ENCODE peak calls at places on chromosomes 12 and 14, in four cellular contexts. Z is lung; H is effector memory CD4-positive, alpha-beta T cell; I is right lobe of liver. R is an unnamed sample.

GRCh38 chr12:93667672-93668071 is 9.5 kb upstream of the CRADD start:
- DNase-seq in Z (no peak), H (no peak), I (no peak), R (no peak)

GRCh38 chr14:74493343-74494261 is at the start of gene ISCA2:
- DNase-seq in Z (peak), H (peak), I (peak), R (peak)

GRCh38 chr14:70885343-70886014 is 21.8 kb upstream of the PCNX1 start:
- DNase-seq in Z (no peak), H (no peak), I (no peak), R (no peak)

GRCh38 chr12:109252799-109253198 is 56.3 kb downstream of the FOXN4 start:
- DNase-seq in Z (no peak), H (no peak), I (no peak), R (no peak)

GRCh38 chr14:21098134-21098891 is at the start of gene ZNF219:
- DNase-seq in Z (peak), H (peak), I (peak), R (no peak)

GRCh38 chr14:75279739-75280447 is 1.3 kb downstream of the FOS start:
- DNase-seq in Z (no peak), H (peak), I (no peak), R (peak)

GRCh38 chr14:81406863-81407262 is 6.7 kb upstream of the STON2 start:
- DNase-seq in Z (no peak), H (no peak), I (peak), R (no peak)

GRCh38 chr12:64522807-64523206 is 70.9 kb downstream of the TBK1 start:
- DNase-seq in Z (no peak), H (no peak), I (no peak), R (no peak)

GRCh38 chr14:61355892-61356325 is 34.5 kb downstream of the PRKCH start:
- DNase-seq in Z (peak), H (no peak), I (peak), R (peak)

DNA sequence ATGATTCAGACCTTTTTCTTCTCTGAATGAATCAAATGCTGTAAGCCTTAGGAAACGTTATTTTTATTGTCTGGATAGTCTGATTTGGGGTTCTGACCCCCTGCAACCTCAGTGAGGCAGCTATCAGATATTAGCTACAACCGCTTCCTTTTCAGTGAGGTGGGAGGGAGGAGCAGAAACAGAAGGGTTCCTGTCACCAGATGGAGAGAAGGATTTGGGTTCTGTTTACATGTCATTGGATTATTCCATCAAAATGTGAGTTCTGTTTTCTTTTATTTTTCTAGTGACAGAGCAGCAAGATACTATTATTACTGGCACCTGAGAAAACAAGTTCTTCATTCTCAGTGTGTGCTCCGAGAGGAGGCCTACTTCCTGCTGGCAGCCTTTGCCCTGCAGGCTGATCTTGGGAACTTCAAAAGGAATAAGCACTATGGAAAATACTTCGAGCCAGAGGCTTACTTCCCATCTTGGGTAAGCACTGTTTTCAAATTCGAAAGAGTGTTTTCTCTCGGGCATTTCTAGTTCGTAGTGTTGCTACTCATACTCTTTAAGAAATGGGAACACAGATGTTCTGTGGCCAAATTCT is 52.8 kb downstream of the FRMD6 start:
- DNase-seq in Z (no peak), H (no peak), I (no peak), R (no peak)
- H3K27ac ChIP-seq in Z (no peak), H (no peak), I (no peak), R (no peak)

GRCh38 chr12:47376937-47377336 is 297.2 kb upstream of the AMIGO2 start:
- DNase-seq in Z (no peak), H (no peak), I (no peak), R (no peak)
- H3K27ac ChIP-seq in Z (no peak), H (no peak), I (peak), R (peak)

DNA sequence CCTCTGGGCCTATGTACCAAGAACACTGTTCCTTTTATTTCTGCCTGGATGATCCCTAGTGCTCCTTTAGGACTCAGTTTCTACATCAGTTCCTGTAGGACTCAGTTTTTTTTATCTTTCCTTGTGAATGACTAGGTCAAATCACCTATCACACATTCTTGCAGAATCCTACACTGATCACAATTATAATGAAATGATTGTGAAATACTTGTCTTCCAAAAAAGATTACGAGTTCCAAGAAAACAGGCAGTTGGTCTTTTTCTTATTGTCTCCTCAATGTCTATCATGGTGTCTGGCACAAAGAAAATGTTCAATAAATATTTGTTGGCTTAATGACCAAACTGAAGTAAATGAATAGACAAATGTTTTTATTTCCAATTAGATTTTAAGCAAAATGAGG is 95.5 kb upstream of the GARIN6 start:
- DNase-seq in Z (no peak), H (no peak), I (no peak), R (no peak)
- H3K27ac ChIP-seq in Z (no peak), H (no peak), I (no peak), R (no peak)

DNA sequence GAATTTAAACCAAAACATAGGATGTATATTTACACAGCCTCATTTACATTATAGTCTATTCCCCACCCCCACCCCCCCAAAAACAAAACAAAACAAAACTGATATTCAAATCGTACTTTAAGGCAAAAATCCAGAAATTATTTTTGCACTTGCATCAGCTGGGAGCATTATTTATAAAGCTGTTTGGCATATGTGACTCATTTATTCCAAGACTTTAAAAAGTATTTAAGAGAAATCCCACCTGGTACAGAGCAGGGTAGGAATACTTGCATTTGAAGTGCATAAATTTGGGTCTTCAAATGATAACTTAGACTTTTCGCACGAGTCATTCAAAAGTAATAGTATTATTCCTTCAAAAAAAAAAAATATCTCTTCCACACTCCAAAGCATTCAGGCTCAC is 1.1 kb downstream of the KLHL28 start:
- DNase-seq in Z (no peak), H (no peak), I (no peak), R (no peak)
- H3K27ac ChIP-seq in Z (no peak), H (peak), I (peak), R (peak)

GRCh38 chr14:104732355-104732804 is 8.4 kb downstream of the ADSS1 start:
- DNase-seq in Z (peak), H (no peak), I (peak), R (no peak)
- H3K27ac ChIP-seq in Z (no peak), H (no peak), I (peak), R (no peak)

GRCh38 chr12:31007636-31008175 is 66.0 kb upstream of the DDX11 start:
- DNase-seq in Z (no peak), H (no peak), I (no peak), R (no peak)
- H3K27ac ChIP-seq in Z (no peak), H (no peak), I (no peak), R (no peak)

GRCh38 chr14:90652626-90653025 is 163.6 kb downstream of the TTC7B start:
- DNase-seq in Z (no peak), H (no peak), I (no peak), R (no peak)
- H3K27ac ChIP-seq in Z (no peak), H (no peak), I (no peak), R (no peak)

DNA sequence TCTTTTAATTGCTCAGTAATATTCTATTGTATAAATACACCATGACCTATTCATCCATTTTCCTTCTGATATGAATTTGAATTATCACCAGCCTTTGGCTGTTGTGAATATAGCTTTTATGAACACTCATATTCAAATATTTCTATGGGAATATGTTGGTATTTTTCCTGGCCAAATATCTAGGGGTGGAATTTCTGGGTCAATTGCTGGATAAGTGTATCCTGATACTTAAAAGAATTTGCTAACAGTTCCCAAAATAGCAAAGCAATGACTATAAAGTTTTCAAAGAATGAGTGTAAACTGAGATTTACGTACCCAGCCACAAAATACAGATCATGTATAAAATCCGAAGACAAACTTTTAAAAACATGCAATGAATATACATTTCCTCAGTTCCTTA is 148.7 kb upstream of the CLEC14A start:
- DNase-seq in Z (no peak), H (no peak), I (no peak), R (no peak)
- H3K27ac ChIP-seq in Z (no peak), H (no peak), I (no peak), R (no peak)

DNA sequence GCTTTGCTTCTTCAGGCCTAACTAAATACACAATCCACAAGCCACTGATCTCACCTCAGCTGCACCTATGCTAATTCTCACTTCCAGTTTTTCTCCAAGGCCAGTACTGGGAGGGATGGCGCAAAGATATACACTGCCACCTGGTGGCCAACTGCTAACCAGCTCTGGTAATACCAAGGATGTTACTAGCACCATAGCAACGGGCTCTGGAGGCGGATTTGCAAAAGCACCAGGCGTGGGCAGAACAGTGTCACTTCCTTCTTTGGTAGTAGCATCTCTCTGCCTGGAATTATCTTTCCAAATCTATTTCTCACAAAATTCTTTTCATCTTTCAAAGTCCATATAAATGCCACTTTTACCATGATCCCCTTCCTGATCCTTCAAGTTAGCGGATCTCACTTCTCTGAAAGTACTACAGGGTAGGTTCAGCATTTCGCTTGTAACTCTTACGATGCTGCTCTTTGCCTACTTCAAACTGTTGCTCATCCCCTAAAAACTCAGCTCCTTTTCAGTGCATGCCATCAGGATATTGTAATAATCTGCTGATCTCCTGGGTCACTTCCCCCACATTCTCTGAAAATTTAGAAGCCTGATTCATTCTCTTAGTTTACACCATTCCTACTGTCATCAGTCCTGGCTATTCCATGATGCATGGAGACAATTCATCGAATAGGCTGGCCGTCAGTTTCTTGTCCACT is 37.1 kb upstream of the FOXJ2 start:
- DNase-seq in Z (peak), H (peak), I (peak), R (peak)
- H3K27ac ChIP-seq in Z (peak), H (peak), I (no peak), R (peak)

R was measured in CD4-positive, CD25-positive, alpha-beta regulatory T cell.